ENCODE peak calls at places on chromosome 22, in ten cellular contexts. One of them, this sample, is unnamed.

GRCh38 chr22:44505796-44506354 is 7.8 kb upstream of the RTL6 start:
- DNase-seq in suprapubic skin: no peak
- DNase-seq in neural crest cell: no peak
- DNase-seq in HFF-Myc: no peak
- DNase-seq in progenitor cell of endocrine pancreas: no peak
- DNase-seq in glutamatergic neuron: no peak
- DNase-seq in HL-60: no peak
- DNase-seq in endothelial cell: no peak
- DNase-seq in cardiac fibroblast: peak
- DNase-seq in brain microvascular endothelial cell: no peak
- DNase-seq in this sample: peak

GRCh38 chr22:32723632-32724031 is 77.9 kb upstream of the TIMP3 start:
- DNase-seq in suprapubic skin: no peak
- DNase-seq in neural crest cell: no peak
- DNase-seq in HFF-Myc: peak
- DNase-seq in progenitor cell of endocrine pancreas: no peak
- DNase-seq in glutamatergic neuron: no peak
- DNase-seq in HL-60: peak
- DNase-seq in endothelial cell: no peak
- DNase-seq in cardiac fibroblast: peak
- DNase-seq in brain microvascular endothelial cell: peak
- DNase-seq in this sample: peak

GRCh38 chr22:24305260-24305692 is 34.6 kb downstream of the SPECC1L start:
- DNase-seq in suprapubic skin: no peak
- DNase-seq in neural crest cell: no peak
- DNase-seq in HFF-Myc: no peak
- DNase-seq in progenitor cell of endocrine pancreas: no peak
- DNase-seq in glutamatergic neuron: no peak
- DNase-seq in HL-60: no peak
- DNase-seq in endothelial cell: no peak
- DNase-seq in cardiac fibroblast: peak
- DNase-seq in brain microvascular endothelial cell: peak
- DNase-seq in this sample: no peak

GRCh38 chr22:49973018-49973965 is 12.7 kb downstream of the PIM3 start:
- DNase-seq in suprapubic skin: no peak
- DNase-seq in neural crest cell: no peak
- DNase-seq in HFF-Myc: no peak
- DNase-seq in progenitor cell of endocrine pancreas: no peak
- DNase-seq in glutamatergic neuron: no peak
- DNase-seq in HL-60: no peak
- DNase-seq in endothelial cell: no peak
- DNase-seq in cardiac fibroblast: peak
- DNase-seq in brain microvascular endothelial cell: no peak
- DNase-seq in this sample: no peak

GRCh38 chr22:43244803-43245527 is 58.0 kb upstream of the TTLL12 start:
- DNase-seq in suprapubic skin: no peak
- DNase-seq in neural crest cell: no peak
- DNase-seq in HFF-Myc: no peak
- DNase-seq in progenitor cell of endocrine pancreas: no peak
- DNase-seq in glutamatergic neuron: no peak
- DNase-seq in HL-60: no peak
- DNase-seq in endothelial cell: no peak
- DNase-seq in cardiac fibroblast: no peak
- DNase-seq in brain microvascular endothelial cell: no peak
- DNase-seq in this sample: no peak

GRCh38 chr22:45096256-45096907 is 67.3 kb upstream of the NUP50 start:
- DNase-seq in suprapubic skin: no peak
- DNase-seq in neural crest cell: peak
- DNase-seq in HFF-Myc: peak
- DNase-seq in progenitor cell of endocrine pancreas: peak
- DNase-seq in glutamatergic neuron: peak
- DNase-seq in HL-60: no peak
- DNase-seq in endothelial cell: peak
- DNase-seq in cardiac fibroblast: peak
- DNase-seq in brain microvascular endothelial cell: peak
- DNase-seq in this sample: peak

GRCh38 chr22:43477151-43477725 is 65.4 kb downstream of the MPPED1 start:
- DNase-seq in suprapubic skin: no peak
- DNase-seq in neural crest cell: no peak
- DNase-seq in HFF-Myc: no peak
- DNase-seq in progenitor cell of endocrine pancreas: no peak
- DNase-seq in glutamatergic neuron: no peak
- DNase-seq in HL-60: no peak
- DNase-seq in endothelial cell: no peak
- DNase-seq in cardiac fibroblast: no peak
- DNase-seq in brain microvascular endothelial cell: no peak
- DNase-seq in this sample: no peak

GRCh38 chr22:50525991-50526848 is 822 bp upstream of the SCO2 start:
- DNase-seq in suprapubic skin: peak
- DNase-seq in neural crest cell: peak
- DNase-seq in HFF-Myc: no peak
- DNase-seq in progenitor cell of endocrine pancreas: peak
- DNase-seq in glutamatergic neuron: peak
- DNase-seq in HL-60: peak
- DNase-seq in endothelial cell: peak
- DNase-seq in cardiac fibroblast: peak
- DNase-seq in brain microvascular endothelial cell: peak
- DNase-seq in this sample: peak

GRCh38 chr22:41534219-41534618 is 10.1 kb downstream of the POLR3H start:
- DNase-seq in suprapubic skin: no peak
- DNase-seq in neural crest cell: no peak
- DNase-seq in HFF-Myc: no peak
- DNase-seq in progenitor cell of endocrine pancreas: no peak
- DNase-seq in glutamatergic neuron: no peak
- DNase-seq in HL-60: no peak
- DNase-seq in endothelial cell: no peak
- DNase-seq in cardiac fibroblast: no peak
- DNase-seq in brain microvascular endothelial cell: no peak
- DNase-seq in this sample: no peak

GRCh38 chr22:41531736-41532477 is 12.4 kb downstream of the POLR3H start:
- DNase-seq in suprapubic skin: no peak
- DNase-seq in neural crest cell: no peak
- DNase-seq in HFF-Myc: no peak
- DNase-seq in progenitor cell of endocrine pancreas: no peak
- DNase-seq in glutamatergic neuron: peak
- DNase-seq in HL-60: no peak
- DNase-seq in endothelial cell: no peak
- DNase-seq in cardiac fibroblast: no peak
- DNase-seq in brain microvascular endothelial cell: no peak
- DNase-seq in this sample: no peak

GRCh38 chr22:41532908-41533825 is 11.1 kb downstream of the POLR3H start:
- DNase-seq in suprapubic skin: no peak
- DNase-seq in neural crest cell: peak
- DNase-seq in HFF-Myc: no peak
- DNase-seq in progenitor cell of endocrine pancreas: peak
- DNase-seq in glutamatergic neuron: peak
- DNase-seq in HL-60: no peak
- DNase-seq in endothelial cell: peak
- DNase-seq in cardiac fibroblast: peak
- DNase-seq in brain microvascular endothelial cell: peak
- DNase-seq in this sample: peak

GRCh38 chr22:41537203-41537602 is 7.1 kb downstream of the POLR3H start:
- DNase-seq in suprapubic skin: no peak
- DNase-seq in neural crest cell: no peak
- DNase-seq in HFF-Myc: no peak
- DNase-seq in progenitor cell of endocrine pancreas: no peak
- DNase-seq in glutamatergic neuron: no peak
- DNase-seq in HL-60: no peak
- DNase-seq in endothelial cell: no peak
- DNase-seq in cardiac fibroblast: no peak
- DNase-seq in brain microvascular endothelial cell: no peak
- DNase-seq in this sample: no peak

DNA sequence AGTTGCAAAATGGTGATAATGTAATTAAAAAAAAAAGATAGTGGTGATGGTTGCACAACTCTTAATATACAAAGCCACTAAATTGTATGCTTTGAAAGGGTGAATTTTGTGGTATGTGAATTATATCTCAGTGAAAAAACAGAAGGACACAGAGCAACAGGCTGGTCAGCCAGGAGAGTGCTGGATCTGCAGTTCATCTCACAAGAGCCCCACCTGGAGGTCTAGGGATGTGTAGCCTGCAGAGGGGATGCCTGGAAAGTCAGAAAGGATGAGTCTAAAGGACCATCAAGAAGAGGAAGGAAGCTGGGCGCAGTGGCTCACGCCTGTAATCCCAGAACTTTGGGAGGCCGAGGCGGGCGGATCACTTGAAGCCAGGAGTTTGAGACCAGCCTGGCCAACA is 9.0 kb downstream of the POLR3H start:
- DNase-seq in suprapubic skin: no peak
- DNase-seq in neural crest cell: no peak
- DNase-seq in HFF-Myc: no peak
- DNase-seq in progenitor cell of endocrine pancreas: no peak
- DNase-seq in glutamatergic neuron: peak
- DNase-seq in HL-60: no peak
- DNase-seq in endothelial cell: no peak
- DNase-seq in cardiac fibroblast: peak
- DNase-seq in brain microvascular endothelial cell: no peak
- DNase-seq in this sample: no peak
- TF ChIP-seq CTCF in suprapubic skin: no peak
- TF ChIP-seq CTCF in neural crest cell: peak
- TF ChIP-seq CTCF in HFF-Myc: peak
- TF ChIP-seq CTCF in progenitor cell of endocrine pancreas: peak
- TF ChIP-seq CTCF in glutamatergic neuron: no peak
- TF ChIP-seq CTCF in HL-60: no peak
- TF ChIP-seq CTCF in endothelial cell: no peak
- TF ChIP-seq CTCF in cardiac fibroblast: peak
- TF ChIP-seq CTCF in brain microvascular endothelial cell: peak
- TF ChIP-seq CTCF in this sample: no peak

GRCh38 chr22:31137721-31138120 is 2.6 kb downstream of the PLA2G3 start:
- DNase-seq in suprapubic skin: no peak
- DNase-seq in neural crest cell: no peak
- DNase-seq in HFF-Myc: no peak
- DNase-seq in progenitor cell of endocrine pancreas: no peak
- DNase-seq in glutamatergic neuron: no peak
- DNase-seq in HL-60: no peak
- DNase-seq in endothelial cell: no peak
- DNase-seq in cardiac fibroblast: no peak
- DNase-seq in brain microvascular endothelial cell: no peak
- DNase-seq in this sample: no peak
- TF ChIP-seq CTCF in suprapubic skin: no peak
- TF ChIP-seq CTCF in neural crest cell: no peak
- TF ChIP-seq CTCF in HFF-Myc: no peak
- TF ChIP-seq CTCF in progenitor cell of endocrine pancreas: no peak
- TF ChIP-seq CTCF in glutamatergic neuron: no peak
- TF ChIP-seq CTCF in HL-60: no peak
- TF ChIP-seq CTCF in endothelial cell: no peak
- TF ChIP-seq CTCF in cardiac fibroblast: no peak
- TF ChIP-seq CTCF in brain microvascular endothelial cell: no peak
- TF ChIP-seq CTCF in this sample: no peak

GRCh38 chr22:27327981-27328721 is 473.4 kb downstream of the MN1 start:
- DNase-seq in suprapubic skin: no peak
- DNase-seq in neural crest cell: no peak
- DNase-seq in HFF-Myc: no peak
- DNase-seq in progenitor cell of endocrine pancreas: no peak
- DNase-seq in glutamatergic neuron: no peak
- DNase-seq in HL-60: no peak
- DNase-seq in endothelial cell: no peak
- DNase-seq in cardiac fibroblast: peak
- DNase-seq in brain microvascular endothelial cell: no peak
- DNase-seq in this sample: peak
- TF ChIP-seq CTCF in suprapubic skin: no peak
- TF ChIP-seq CTCF in neural crest cell: no peak
- TF ChIP-seq CTCF in HFF-Myc: no peak
- TF ChIP-seq CTCF in progenitor cell of endocrine pancreas: no peak
- TF ChIP-seq CTCF in glutamatergic neuron: no peak
- TF ChIP-seq CTCF in HL-60: no peak
- TF ChIP-seq CTCF in endothelial cell: no peak
- TF ChIP-seq CTCF in cardiac fibroblast: no peak
- TF ChIP-seq CTCF in brain microvascular endothelial cell: peak
- TF ChIP-seq CTCF in this sample: no peak

GRCh38 chr22:29703595-29704195 is 16.1 kb upstream of the CABP7 start:
- DNase-seq in suprapubic skin: no peak
- DNase-seq in neural crest cell: no peak
- DNase-seq in HFF-Myc: no peak
- DNase-seq in progenitor cell of endocrine pancreas: no peak
- DNase-seq in glutamatergic neuron: no peak
- DNase-seq in HL-60: no peak
- DNase-seq in endothelial cell: no peak
- DNase-seq in cardiac fibroblast: no peak
- DNase-seq in brain microvascular endothelial cell: no peak
- DNase-seq in this sample: no peak

GRCh38 chr22:29702025-29702930 is 17.5 kb upstream of the CABP7 start:
- DNase-seq in suprapubic skin: no peak
- DNase-seq in neural crest cell: no peak
- DNase-seq in HFF-Myc: no peak
- DNase-seq in progenitor cell of endocrine pancreas: no peak
- DNase-seq in glutamatergic neuron: no peak
- DNase-seq in HL-60: no peak
- DNase-seq in endothelial cell: no peak
- DNase-seq in cardiac fibroblast: peak
- DNase-seq in brain microvascular endothelial cell: no peak
- DNase-seq in this sample: no peak

GRCh38 chr22:29700206-29700948 is 19.4 kb upstream of the CABP7 start:
- DNase-seq in suprapubic skin: no peak
- DNase-seq in neural crest cell: no peak
- DNase-seq in HFF-Myc: no peak
- DNase-seq in progenitor cell of endocrine pancreas: no peak
- DNase-seq in glutamatergic neuron: no peak
- DNase-seq in HL-60: no peak
- DNase-seq in endothelial cell: no peak
- DNase-seq in cardiac fibroblast: no peak
- DNase-seq in brain microvascular endothelial cell: no peak
- DNase-seq in this sample: no peak

GRCh38 chr22:29702931-29703594 is 16.7 kb upstream of the CABP7 start:
- DNase-seq in suprapubic skin: no peak
- DNase-seq in neural crest cell: no peak
- DNase-seq in HFF-Myc: no peak
- DNase-seq in progenitor cell of endocrine pancreas: no peak
- DNase-seq in glutamatergic neuron: no peak
- DNase-seq in HL-60: no peak
- DNase-seq in endothelial cell: no peak
- DNase-seq in cardiac fibroblast: no peak
- DNase-seq in brain microvascular endothelial cell: no peak
- DNase-seq in this sample: no peak

DNA sequence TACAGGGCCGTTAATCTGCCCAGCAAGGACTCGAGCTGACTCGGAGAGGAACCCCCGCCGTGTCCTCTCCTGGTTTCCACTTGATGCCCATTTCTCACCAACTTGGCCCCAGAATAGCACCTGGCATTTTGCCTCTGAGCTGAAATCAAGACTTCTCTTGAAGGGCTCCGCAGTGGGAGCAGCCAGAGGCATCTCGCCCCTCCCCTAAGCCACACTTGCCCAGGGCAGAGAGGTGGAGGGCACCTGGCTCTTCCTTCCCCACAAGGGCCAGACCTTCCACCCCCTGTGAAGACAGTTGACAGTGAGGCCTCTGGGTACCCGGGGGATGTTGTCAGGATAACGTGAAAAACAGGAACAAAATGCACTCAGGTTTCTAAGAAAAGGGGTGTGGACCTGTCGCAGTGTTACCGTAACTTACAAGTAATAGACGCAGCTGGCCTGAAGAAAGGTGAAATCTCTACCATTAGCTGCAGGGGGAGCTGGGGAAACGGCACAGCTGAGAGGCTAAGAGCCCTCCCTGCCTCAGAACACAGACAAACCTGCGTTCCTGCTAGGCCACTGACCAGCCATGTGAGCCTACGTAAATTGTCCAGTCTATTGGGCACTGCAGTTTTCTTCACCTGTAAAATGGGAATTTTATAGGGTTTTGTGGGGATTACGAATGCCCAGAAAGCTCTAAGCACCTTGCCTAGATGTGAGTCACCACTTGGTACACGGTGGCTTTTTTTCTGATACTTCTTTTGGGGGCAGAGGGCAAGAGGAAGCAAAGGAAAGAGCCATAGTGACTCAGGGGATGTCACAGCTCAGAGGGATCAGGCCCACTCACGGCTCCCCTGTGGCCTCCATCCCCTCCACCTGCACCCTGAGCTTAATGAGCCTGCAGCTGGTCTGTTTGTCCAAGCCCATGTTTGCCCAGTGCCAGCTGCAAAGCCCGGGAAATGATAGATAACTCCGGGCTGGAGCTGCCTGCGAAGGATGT is 18.6 kb upstream of the CABP7 start:
- DNase-seq in suprapubic skin: no peak
- DNase-seq in neural crest cell: no peak
- DNase-seq in HFF-Myc: no peak
- DNase-seq in progenitor cell of endocrine pancreas: no peak
- DNase-seq in glutamatergic neuron: no peak
- DNase-seq in HL-60: no peak
- DNase-seq in endothelial cell: peak
- DNase-seq in cardiac fibroblast: peak
- DNase-seq in brain microvascular endothelial cell: no peak
- DNase-seq in this sample: peak
- TF ChIP-seq CTCF in suprapubic skin: no peak
- TF ChIP-seq CTCF in neural crest cell: peak
- TF ChIP-seq CTCF in HFF-Myc: peak
- TF ChIP-seq CTCF in progenitor cell of endocrine pancreas: peak
- TF ChIP-seq CTCF in glutamatergic neuron: no peak
- TF ChIP-seq CTCF in HL-60: no peak
- TF ChIP-seq CTCF in endothelial cell: no peak
- TF ChIP-seq CTCF in cardiac fibroblast: peak
- TF ChIP-seq CTCF in brain microvascular endothelial cell: peak
- TF ChIP-seq CTCF in this sample: peak

This sample was measured in MCF 10A.